ENCODE peak calls at places on chromosome 1, in five cellular contexts. One of them, this sample, is unnamed.

GRCh38 chr1:116345830-116346229 is 27.2 kb upstream of the ATP1A1 start:
- DNase-seq in transverse colon: no peak
- DNase-seq in NCI-H774: peak; percentile 55
- DNase-seq in SW480: no peak
- DNase-seq in NCI-H1105 treated with DMSO at 0.1 percent for 48 hours: peak; percentile 63
- DNase-seq in this sample: peak; percentile 69

GRCh38 chr1:30710407-30710806 is 13.0 kb downstream of the MATN1 start:
- DNase-seq in transverse colon: no peak
- DNase-seq in NCI-H774: no peak
- DNase-seq in SW480: no peak
- DNase-seq in NCI-H1105 treated with DMSO at 0.1 percent for 48 hours: no peak
- DNase-seq in this sample: no peak

GRCh38 chr1:116908821-116909510 is 750 bp upstream of the PTGFRN start:
- DNase-seq in transverse colon: no peak
- DNase-seq in NCI-H774: no peak
- DNase-seq in SW480: no peak
- DNase-seq in NCI-H1105 treated with DMSO at 0.1 percent for 48 hours: no peak
- DNase-seq in this sample: no peak

GRCh38 chr1:88890790-88891317 is 513 bp downstream of the GTF2B start:
- DNase-seq in transverse colon: peak; percentile 28
- DNase-seq in NCI-H774: no peak
- DNase-seq in SW480: peak; percentile 20
- DNase-seq in NCI-H1105 treated with DMSO at 0.1 percent for 48 hours: peak; percentile 36
- DNase-seq in this sample: peak; percentile 32

GRCh38 chr1:92030701-92031107 is 919 bp downstream of the EPHX4 start:
- DNase-seq in transverse colon: no peak
- DNase-seq in NCI-H774: peak; percentile 24
- DNase-seq in SW480: peak; percentile 92
- DNase-seq in NCI-H1105 treated with DMSO at 0.1 percent for 48 hours: peak; percentile 17
- DNase-seq in this sample: no peak

GRCh38 chr1:229028987-229029550 is 241.8 kb upstream of the RAB4A start:
- DNase-seq in transverse colon: no peak
- DNase-seq in NCI-H774: no peak
- DNase-seq in SW480: no peak
- DNase-seq in NCI-H1105 treated with DMSO at 0.1 percent for 48 hours: no peak
- DNase-seq in this sample: no peak

GRCh38 chr1:235067396-235068154 is 61.1 kb downstream of the TOMM20 start:
- DNase-seq in transverse colon: peak; percentile 87
- DNase-seq in NCI-H774: peak; percentile 48
- DNase-seq in SW480: peak; percentile 93
- DNase-seq in NCI-H1105 treated with DMSO at 0.1 percent for 48 hours: no peak
- DNase-seq in this sample: peak; percentile 92

GRCh38 chr1:231216515-231216914 is 24.5 kb upstream of the GNPAT start:
- DNase-seq in transverse colon: peak; percentile 62
- DNase-seq in NCI-H774: no peak
- DNase-seq in SW480: peak; percentile 54
- DNase-seq in NCI-H1105 treated with DMSO at 0.1 percent for 48 hours: no peak
- DNase-seq in this sample: no peak

GRCh38 chr1:160168609-160169369 is 17.4 kb downstream of the ATP1A4 start:
- DNase-seq in transverse colon: no peak
- DNase-seq in NCI-H774: no peak
- DNase-seq in SW480: no peak
- DNase-seq in NCI-H1105 treated with DMSO at 0.1 percent for 48 hours: no peak
- DNase-seq in this sample: no peak

GRCh38 chr1:17610713-17611112 is 71.2 kb downstream of the ARHGEF10L start:
- DNase-seq in transverse colon: no peak
- DNase-seq in NCI-H774: no peak
- DNase-seq in SW480: no peak
- DNase-seq in NCI-H1105 treated with DMSO at 0.1 percent for 48 hours: no peak
- DNase-seq in this sample: no peak

This sample was measured in DMS79 treated with DMSO at 0.1 percent for 48 hours.